ENCODE peak calls at places on chromosomes 6 and 20, in six cellular contexts. One of them, this sample, is unnamed.

GRCh38 chr6:169950558-169950957 is 199.1 kb downstream of the ERMARD start:
- DNase-seq in stimulated activated CD8-positive, alpha-beta memory T cell treated with anti-CD3 and anti-CD28 coated beads, Interleukin-7, amount 100 ng/mL, for 24 hours: no peak
- DNase-seq in AG08396: no peak
- DNase-seq in CD8-positive, alpha-beta memory T cell: no peak
- DNase-seq in Right ventricle myocardium superior: no peak
- DNase-seq in HEK293T: no peak
- DNase-seq in this sample: no peak

GRCh38 chr20:17859002-17859615 is 109.5 kb downstream of the SNX5 start:
- DNase-seq in stimulated activated CD8-positive, alpha-beta memory T cell treated with anti-CD3 and anti-CD28 coated beads, Interleukin-7, amount 100 ng/mL, for 24 hours: no peak
- DNase-seq in AG08396: no peak
- DNase-seq in CD8-positive, alpha-beta memory T cell: no peak
- DNase-seq in Right ventricle myocardium superior: no peak
- DNase-seq in HEK293T: no peak
- DNase-seq in this sample: no peak

GRCh38 chr20:5780233-5781217 is 30.3 kb downstream of the SHLD1 start:
- DNase-seq in stimulated activated CD8-positive, alpha-beta memory T cell treated with anti-CD3 and anti-CD28 coated beads, Interleukin-7, amount 100 ng/mL, for 24 hours: no peak
- DNase-seq in AG08396: no peak
- DNase-seq in CD8-positive, alpha-beta memory T cell: no peak
- DNase-seq in Right ventricle myocardium superior: no peak
- DNase-seq in HEK293T: no peak
- DNase-seq in this sample: no peak

GRCh38 chr6:3176562-3177355 is 19.4 kb upstream of the TUBB2A start:
- DNase-seq in stimulated activated CD8-positive, alpha-beta memory T cell treated with anti-CD3 and anti-CD28 coated beads, Interleukin-7, amount 100 ng/mL, for 24 hours: peak
- DNase-seq in AG08396: peak
- DNase-seq in CD8-positive, alpha-beta memory T cell: peak
- DNase-seq in Right ventricle myocardium superior: no peak
- DNase-seq in HEK293T: peak
- DNase-seq in this sample: peak

GRCh38 chr6:134175532-134176282 is 123.3 kb upstream of the SLC2A12 start:
- DNase-seq in stimulated activated CD8-positive, alpha-beta memory T cell treated with anti-CD3 and anti-CD28 coated beads, Interleukin-7, amount 100 ng/mL, for 24 hours: no peak
- DNase-seq in AG08396: peak
- DNase-seq in CD8-positive, alpha-beta memory T cell: peak
- DNase-seq in Right ventricle myocardium superior: peak
- DNase-seq in HEK293T: no peak
- DNase-seq in this sample: peak

GRCh38 chr6:167559675-167560479 is 235.0 kb downstream of the TTLL2 start:
- DNase-seq in stimulated activated CD8-positive, alpha-beta memory T cell treated with anti-CD3 and anti-CD28 coated beads, Interleukin-7, amount 100 ng/mL, for 24 hours: no peak
- DNase-seq in AG08396: no peak
- DNase-seq in CD8-positive, alpha-beta memory T cell: no peak
- DNase-seq in Right ventricle myocardium superior: no peak
- DNase-seq in HEK293T: no peak
- DNase-seq in this sample: no peak

GRCh38 chr20:1357921-1358671 is 29.2 kb upstream of the SDCBP2 start:
- DNase-seq in stimulated activated CD8-positive, alpha-beta memory T cell treated with anti-CD3 and anti-CD28 coated beads, Interleukin-7, amount 100 ng/mL, for 24 hours: no peak
- DNase-seq in AG08396: no peak
- DNase-seq in CD8-positive, alpha-beta memory T cell: no peak
- DNase-seq in Right ventricle myocardium superior: no peak
- DNase-seq in HEK293T: no peak
- DNase-seq in this sample: peak

GRCh38 chr6:157219201-157220200 is 103.8 kb downstream of the TMEM242 start:
- DNase-seq in stimulated activated CD8-positive, alpha-beta memory T cell treated with anti-CD3 and anti-CD28 coated beads, Interleukin-7, amount 100 ng/mL, for 24 hours: no peak
- DNase-seq in AG08396: no peak
- DNase-seq in CD8-positive, alpha-beta memory T cell: no peak
- DNase-seq in Right ventricle myocardium superior: no peak
- DNase-seq in HEK293T: peak
- DNase-seq in this sample: peak

GRCh38 chr6:118748311-118749062 is 97.1 kb upstream of the CEP85L start:
- DNase-seq in stimulated activated CD8-positive, alpha-beta memory T cell treated with anti-CD3 and anti-CD28 coated beads, Interleukin-7, amount 100 ng/mL, for 24 hours: no peak
- DNase-seq in AG08396: peak
- DNase-seq in CD8-positive, alpha-beta memory T cell: no peak
- DNase-seq in Right ventricle myocardium superior: no peak
- DNase-seq in HEK293T: no peak
- DNase-seq in this sample: peak

GRCh38 chr6:158784505-158784904 is 34.7 kb downstream of the EZR start:
- DNase-seq in stimulated activated CD8-positive, alpha-beta memory T cell treated with anti-CD3 and anti-CD28 coated beads, Interleukin-7, amount 100 ng/mL, for 24 hours: no peak
- DNase-seq in AG08396: peak
- DNase-seq in CD8-positive, alpha-beta memory T cell: no peak
- DNase-seq in Right ventricle myocardium superior: no peak
- DNase-seq in HEK293T: no peak
- DNase-seq in this sample: peak

GRCh38 chr6:114446342-114446741 is 103.5 kb upstream of the HS3ST5 start:
- DNase-seq in stimulated activated CD8-positive, alpha-beta memory T cell treated with anti-CD3 and anti-CD28 coated beads, Interleukin-7, amount 100 ng/mL, for 24 hours: no peak
- DNase-seq in AG08396: no peak
- DNase-seq in CD8-positive, alpha-beta memory T cell: no peak
- DNase-seq in Right ventricle myocardium superior: no peak
- DNase-seq in HEK293T: no peak
- DNase-seq in this sample: no peak

GRCh38 chr6:49664817-49665216 is 28.2 kb upstream of the RHAG start:
- DNase-seq in stimulated activated CD8-positive, alpha-beta memory T cell treated with anti-CD3 and anti-CD28 coated beads, Interleukin-7, amount 100 ng/mL, for 24 hours: no peak
- DNase-seq in AG08396: no peak
- DNase-seq in CD8-positive, alpha-beta memory T cell: no peak
- DNase-seq in Right ventricle myocardium superior: no peak
- DNase-seq in HEK293T: no peak
- DNase-seq in this sample: no peak

GRCh38 chr20:50242863-50243609 is 52.4 kb downstream of the CEBPB start:
- DNase-seq in stimulated activated CD8-positive, alpha-beta memory T cell treated with anti-CD3 and anti-CD28 coated beads, Interleukin-7, amount 100 ng/mL, for 24 hours: no peak
- DNase-seq in AG08396: no peak
- DNase-seq in CD8-positive, alpha-beta memory T cell: no peak
- DNase-seq in Right ventricle myocardium superior: no peak
- DNase-seq in HEK293T: no peak
- DNase-seq in this sample: peak

GRCh38 chr6:43737272-43738081 is 32.5 kb upstream of the VEGFA start:
- DNase-seq in stimulated activated CD8-positive, alpha-beta memory T cell treated with anti-CD3 and anti-CD28 coated beads, Interleukin-7, amount 100 ng/mL, for 24 hours: no peak
- DNase-seq in AG08396: no peak
- DNase-seq in CD8-positive, alpha-beta memory T cell: no peak
- DNase-seq in Right ventricle myocardium superior: peak
- DNase-seq in HEK293T: no peak
- DNase-seq in this sample: no peak

GRCh38 chr20:53949319-53949839 is 121.0 kb downstream of the BCAS1 start:
- DNase-seq in stimulated activated CD8-positive, alpha-beta memory T cell treated with anti-CD3 and anti-CD28 coated beads, Interleukin-7, amount 100 ng/mL, for 24 hours: peak
- DNase-seq in AG08396: peak
- DNase-seq in CD8-positive, alpha-beta memory T cell: peak
- DNase-seq in Right ventricle myocardium superior: peak
- DNase-seq in HEK293T: no peak
- DNase-seq in this sample: peak

GRCh38 chr6:149169761-149170359 is 147.7 kb upstream of the TAB2 start:
- DNase-seq in stimulated activated CD8-positive, alpha-beta memory T cell treated with anti-CD3 and anti-CD28 coated beads, Interleukin-7, amount 100 ng/mL, for 24 hours: no peak
- DNase-seq in AG08396: peak
- DNase-seq in CD8-positive, alpha-beta memory T cell: no peak
- DNase-seq in Right ventricle myocardium superior: no peak
- DNase-seq in HEK293T: no peak
- DNase-seq in this sample: peak

GRCh38 chr6:144181639-144182038 is 31.3 kb downstream of the STX11 start:
- DNase-seq in stimulated activated CD8-positive, alpha-beta memory T cell treated with anti-CD3 and anti-CD28 coated beads, Interleukin-7, amount 100 ng/mL, for 24 hours: no peak
- DNase-seq in AG08396: no peak
- DNase-seq in CD8-positive, alpha-beta memory T cell: no peak
- DNase-seq in Right ventricle myocardium superior: no peak
- DNase-seq in HEK293T: no peak
- DNase-seq in this sample: no peak

GRCh38 chr6:158909938-158910337 is 90.1 kb downstream of the RSPH3 start:
- DNase-seq in stimulated activated CD8-positive, alpha-beta memory T cell treated with anti-CD3 and anti-CD28 coated beads, Interleukin-7, amount 100 ng/mL, for 24 hours: no peak
- DNase-seq in AG08396: no peak
- DNase-seq in CD8-positive, alpha-beta memory T cell: no peak
- DNase-seq in Right ventricle myocardium superior: no peak
- DNase-seq in HEK293T: no peak
- DNase-seq in this sample: peak

GRCh38 chr6:119568580-119568979 is 219.0 kb upstream of the MAN1A1 start:
- DNase-seq in stimulated activated CD8-positive, alpha-beta memory T cell treated with anti-CD3 and anti-CD28 coated beads, Interleukin-7, amount 100 ng/mL, for 24 hours: no peak
- DNase-seq in AG08396: no peak
- DNase-seq in CD8-positive, alpha-beta memory T cell: no peak
- DNase-seq in Right ventricle myocardium superior: no peak
- DNase-seq in HEK293T: no peak
- DNase-seq in this sample: no peak

GRCh38 chr6:155481215-155481614 is 25.6 kb upstream of the NOX3 start:
- DNase-seq in stimulated activated CD8-positive, alpha-beta memory T cell treated with anti-CD3 and anti-CD28 coated beads, Interleukin-7, amount 100 ng/mL, for 24 hours: no peak
- DNase-seq in AG08396: peak
- DNase-seq in CD8-positive, alpha-beta memory T cell: no peak
- DNase-seq in Right ventricle myocardium superior: no peak
- DNase-seq in HEK293T: no peak
- DNase-seq in this sample: peak

GRCh38 chr6:15786846-15787245 is 124.0 kb upstream of the DTNBP1 start:
- DNase-seq in stimulated activated CD8-positive, alpha-beta memory T cell treated with anti-CD3 and anti-CD28 coated beads, Interleukin-7, amount 100 ng/mL, for 24 hours: no peak
- DNase-seq in AG08396: no peak
- DNase-seq in CD8-positive, alpha-beta memory T cell: no peak
- DNase-seq in Right ventricle myocardium superior: no peak
- DNase-seq in HEK293T: no peak
- DNase-seq in this sample: no peak

GRCh38 chr20:54848262-54848661 is 372.9 kb downstream of the DOK5 start:
- DNase-seq in stimulated activated CD8-positive, alpha-beta memory T cell treated with anti-CD3 and anti-CD28 coated beads, Interleukin-7, amount 100 ng/mL, for 24 hours: no peak
- DNase-seq in AG08396: no peak
- DNase-seq in CD8-positive, alpha-beta memory T cell: no peak
- DNase-seq in Right ventricle myocardium superior: no peak
- DNase-seq in HEK293T: no peak
- DNase-seq in this sample: no peak

GRCh38 chr20:51639206-51639832 is 96.8 kb upstream of the NFATC2 start:
- DNase-seq in stimulated activated CD8-positive, alpha-beta memory T cell treated with anti-CD3 and anti-CD28 coated beads, Interleukin-7, amount 100 ng/mL, for 24 hours: peak
- DNase-seq in AG08396: peak
- DNase-seq in CD8-positive, alpha-beta memory T cell: peak
- DNase-seq in Right ventricle myocardium superior: peak
- DNase-seq in HEK293T: peak
- DNase-seq in this sample: peak

GRCh38 chr6:106069478-106069877 is 16.7 kb upstream of the PRDM1 start:
- DNase-seq in stimulated activated CD8-positive, alpha-beta memory T cell treated with anti-CD3 and anti-CD28 coated beads, Interleukin-7, amount 100 ng/mL, for 24 hours: no peak
- DNase-seq in AG08396: peak
- DNase-seq in CD8-positive, alpha-beta memory T cell: no peak
- DNase-seq in Right ventricle myocardium superior: no peak
- DNase-seq in HEK293T: peak
- DNase-seq in this sample: peak

GRCh38 chr6:128822271-128822670 is 60.7 kb upstream of the LAMA2 start:
- DNase-seq in stimulated activated CD8-positive, alpha-beta memory T cell treated with anti-CD3 and anti-CD28 coated beads, Interleukin-7, amount 100 ng/mL, for 24 hours: no peak
- DNase-seq in AG08396: no peak
- DNase-seq in CD8-positive, alpha-beta memory T cell: no peak
- DNase-seq in Right ventricle myocardium superior: peak
- DNase-seq in HEK293T: no peak
- DNase-seq in this sample: peak

GRCh38 chr6:168737481-168737880 is 296.5 kb downstream of the SMOC2 start:
- DNase-seq in stimulated activated CD8-positive, alpha-beta memory T cell treated with anti-CD3 and anti-CD28 coated beads, Interleukin-7, amount 100 ng/mL, for 24 hours: no peak
- DNase-seq in AG08396: no peak
- DNase-seq in CD8-positive, alpha-beta memory T cell: no peak
- DNase-seq in Right ventricle myocardium superior: no peak
- DNase-seq in HEK293T: no peak
- DNase-seq in this sample: no peak

GRCh38 chr6:16398587-16398986 is 160.2 kb downstream of the GMPR start:
- DNase-seq in stimulated activated CD8-positive, alpha-beta memory T cell treated with anti-CD3 and anti-CD28 coated beads, Interleukin-7, amount 100 ng/mL, for 24 hours: no peak
- DNase-seq in AG08396: peak
- DNase-seq in CD8-positive, alpha-beta memory T cell: no peak
- DNase-seq in Right ventricle myocardium superior: no peak
- DNase-seq in HEK293T: no peak
- DNase-seq in this sample: peak

GRCh38 chr6:106750146-106750900 is 120.9 kb downstream of the QRSL1 start:
- DNase-seq in stimulated activated CD8-positive, alpha-beta memory T cell treated with anti-CD3 and anti-CD28 coated beads, Interleukin-7, amount 100 ng/mL, for 24 hours: no peak
- DNase-seq in AG08396: no peak
- DNase-seq in CD8-positive, alpha-beta memory T cell: no peak
- DNase-seq in Right ventricle myocardium superior: no peak
- DNase-seq in HEK293T: no peak
- DNase-seq in this sample: no peak

GRCh38 chr6:11207199-11207968 is 25.1 kb downstream of the NEDD9 start:
- DNase-seq in stimulated activated CD8-positive, alpha-beta memory T cell treated with anti-CD3 and anti-CD28 coated beads, Interleukin-7, amount 100 ng/mL, for 24 hours: no peak
- DNase-seq in AG08396: peak
- DNase-seq in CD8-positive, alpha-beta memory T cell: no peak
- DNase-seq in Right ventricle myocardium superior: peak
- DNase-seq in HEK293T: no peak
- DNase-seq in this sample: peak

GRCh38 chr6:148779142-148779562 is 32.3 kb downstream of the UST start:
- DNase-seq in stimulated activated CD8-positive, alpha-beta memory T cell treated with anti-CD3 and anti-CD28 coated beads, Interleukin-7, amount 100 ng/mL, for 24 hours: no peak
- DNase-seq in AG08396: no peak
- DNase-seq in CD8-positive, alpha-beta memory T cell: no peak
- DNase-seq in Right ventricle myocardium superior: no peak
- DNase-seq in HEK293T: no peak
- DNase-seq in this sample: no peak

This sample was measured in astrocyte of the spinal cord.